ENCODE peak calls at places on chromosome 14, in five cellular contexts. K is esophagus squamous epithelium, Y is psoas muscle, H is Peyer's patch, E is lower leg skin. Q is an unnamed sample.

GRCh38 chr14:85607571-85608219 is 77.8 kb downstream of the FLRT2 start:
- DNase-seq in K (no peak), Y (no peak), H (no peak), E (no peak), Q (no peak)

GRCh38 chr14:105197274-105197673 is 16.2 kb upstream of the NUDT14 start:
- DNase-seq in K (no peak), Y (no peak), H (no peak), E (no peak), Q (no peak)

GRCh38 chr14:89977668-89978067 is 21.9 kb downstream of the TDP1 start:
- DNase-seq in K (no peak), Y (no peak), H (no peak), E (no peak), Q (no peak)

GRCh38 chr14:68145539-68145938 is 326.0 kb downstream of the RAD51B start:
- DNase-seq in K (no peak), Y (no peak), H (no peak), E (no peak), Q (no peak)

GRCh38 chr14:95835331-95835730 is 41.3 kb upstream of the TUNAR start:
- DNase-seq in K (no peak), Y (no peak), H (no peak), E (no peak), Q (no peak)

GRCh38 chr14:81127785-81128184 is 93.0 kb downstream of the GTF2A1 start:
- DNase-seq in K (no peak), Y (no peak), H (no peak), E (no peak), Q (no peak)

GRCh38 chr14:91508105-91508504 is 2.0 kb downstream of the PPP4R3A start:
- DNase-seq in K (no peak), Y (no peak), H (no peak), E (no peak), Q (no peak)

GRCh38 chr14:104436741-104437701 is 142.5 kb upstream of the C14orf180 start:
- DNase-seq in K (no peak), Y (no peak), H (no peak), E (peak; percentile 84), Q (no peak)

GRCh38 chr14:91400696-91401095 is 16.9 kb downstream of the CCDC88C start:
- DNase-seq in K (no peak), Y (no peak), H (no peak), E (no peak), Q (no peak)

GRCh38 chr14:51581017-51581881 is 70.5 kb upstream of the FRMD6 start:
- DNase-seq in K (no peak), Y (no peak), H (no peak), E (no peak), Q (no peak)

GRCh38 chr14:37599527-37600368 is 4.3 kb downstream of the TTC6 start:
- DNase-seq in K (no peak), Y (no peak), H (no peak), E (no peak), Q (no peak)
- TF ChIP-seq CTCF in K (no peak), Y (no peak), H (no peak), E (no peak), Q (no peak)

GRCh38 chr14:101813833-101814232 is 52.3 kb downstream of the PPP2R5C start:
- DNase-seq in K (no peak), Y (no peak), H (no peak), E (no peak), Q (no peak)

GRCh38 chr14:101813171-101813759 is 51.8 kb downstream of the PPP2R5C start:
- DNase-seq in K (no peak), Y (peak; percentile 53), H (no peak), E (no peak), Q (no peak)

GRCh38 chr14:101817511-101818001 is 56.0 kb downstream of the PPP2R5C start:
- DNase-seq in K (no peak), Y (no peak), H (no peak), E (no peak), Q (no peak)

GRCh38 chr14:101815994-101816393 is 54.5 kb downstream of the PPP2R5C start:
- DNase-seq in K (no peak), Y (no peak), H (no peak), E (no peak), Q (no peak)

DNA sequence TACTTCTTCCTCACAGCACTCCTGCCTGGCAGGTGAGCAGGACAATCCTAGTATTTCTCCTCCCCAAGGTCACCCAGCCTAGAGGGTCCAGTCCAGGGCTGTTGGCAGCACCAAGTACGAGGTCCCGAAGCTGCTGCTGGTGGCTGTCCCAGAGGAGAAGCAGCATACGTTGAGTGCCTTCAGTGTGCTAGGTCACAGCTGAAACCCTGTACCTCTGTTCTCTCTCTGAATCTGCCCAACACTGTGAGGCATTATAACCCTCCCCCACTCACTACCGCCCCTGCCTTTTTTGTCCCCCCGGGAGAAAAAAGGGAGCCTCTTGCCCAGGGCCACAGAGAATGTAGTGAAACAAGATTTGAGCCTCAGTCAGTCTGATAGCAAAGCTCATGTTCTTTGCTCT is 53.4 kb downstream of the PPP2R5C start:
- DNase-seq in K (no peak), Y (no peak), H (no peak), E (no peak), Q (no peak)
- H3K4me3 ChIP-seq in K (no peak overlapping the region), Y (no peak overlapping the region), H (no peak overlapping the region), E (no peak overlapping the region), Q (no peak overlapping the region)

GRCh38 chr14:53536446-53536845 is 383.3 kb upstream of the DDHD1 start:
- DNase-seq in K (no peak), Y (no peak), H (no peak), E (no peak), Q (no peak)
- TF ChIP-seq CTCF in K (no peak), Y (no peak), H (no peak), E (no peak), Q (no peak)

GRCh38 chr14:22509751-22510300 is 79.2 kb downstream of the DAD1 start:
- DNase-seq in K (no peak), Y (no peak), H (no peak), E (no peak), Q (peak; percentile 44)
- H3K4me3 ChIP-seq in K (no peak overlapping the region), Y (no peak overlapping the region), H (no peak overlapping the region), E (no peak overlapping the region), Q (peak overlapping the region; percentile 61)

GRCh38 chr14:23481992-23482813 is 12.7 kb downstream of the NGDN start:
- DNase-seq in K (no peak), Y (no peak), H (no peak), E (no peak), Q (no peak)

GRCh38 chr14:23481362-23481970 is 12.0 kb downstream of the NGDN start:
- DNase-seq in K (no peak), Y (no peak), H (no peak), E (no peak), Q (no peak)

GRCh38 chr14:23485311-23485710 is 15.8 kb downstream of the NGDN start:
- DNase-seq in K (no peak), Y (no peak), H (no peak), E (no peak), Q (no peak)

GRCh38 chr14:23482814-23483128 is 13.3 kb downstream of the NGDN start:
- DNase-seq in K (no peak), Y (no peak), H (no peak), E (no peak), Q (no peak)

DNA sequence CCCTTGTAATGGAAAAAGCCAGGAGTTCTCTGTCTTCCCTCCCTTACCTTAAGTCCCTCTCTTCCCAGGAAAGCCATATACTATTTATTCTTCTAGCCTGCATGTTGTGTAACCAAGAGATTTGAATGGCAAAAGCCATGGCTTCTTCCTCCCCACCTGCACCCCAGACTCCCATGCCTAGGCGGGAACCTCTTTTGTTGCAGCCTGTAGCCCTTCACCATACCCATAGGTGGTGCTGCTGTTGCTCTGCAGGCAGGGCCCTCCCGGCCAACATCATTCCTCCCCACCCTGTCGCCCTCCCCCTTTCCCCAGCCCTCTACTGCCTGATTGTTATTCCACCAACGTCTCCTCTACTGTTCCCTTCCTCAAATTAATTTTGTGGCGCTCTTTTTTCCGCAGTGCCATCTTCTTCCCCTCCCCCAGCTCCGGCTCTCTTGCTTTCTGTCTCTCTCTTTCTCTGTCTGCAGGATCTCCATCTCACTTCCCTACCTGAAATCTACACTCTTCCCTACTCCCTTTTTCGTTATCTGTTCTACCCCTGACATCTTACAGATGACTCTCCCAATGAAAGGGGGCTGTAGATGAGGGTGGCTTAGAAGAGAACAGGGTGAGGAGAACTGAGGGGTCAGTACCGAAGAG is 13.8 kb downstream of the NGDN start:
- DNase-seq in K (no peak), Y (no peak), H (no peak), E (no peak), Q (no peak)
- TF ChIP-seq CTCF in K (no peak), Y (no peak), H (no peak), E (no peak), Q (peak; percentile 59)

DNA sequence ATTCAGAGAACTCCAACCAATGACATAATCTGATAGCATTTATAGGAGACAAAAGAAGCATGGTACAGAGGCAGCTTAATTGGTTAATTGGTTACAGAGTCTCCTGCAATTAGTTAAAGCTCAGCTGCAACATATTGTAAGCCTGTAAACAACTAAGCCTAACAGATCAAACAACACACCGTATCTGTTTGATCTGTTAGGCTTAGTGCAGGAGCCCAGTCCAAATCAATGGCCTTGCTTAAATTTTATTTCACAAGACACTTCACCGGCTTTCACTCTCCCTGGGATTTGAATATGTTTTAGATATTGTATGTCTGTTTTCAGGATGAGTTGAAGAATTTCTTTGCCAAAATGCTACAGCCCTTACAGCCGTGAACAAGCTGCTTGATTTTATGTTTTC is 5.4 kb upstream of the RNASE1 start:
- DNase-seq in K (no peak), Y (no peak), H (no peak), E (no peak), Q (no peak)
- H3K4me3 ChIP-seq in K (no peak overlapping the region), Y (no peak overlapping the region), H (no peak overlapping the region), E (no peak overlapping the region), Q (no peak overlapping the region)

DNA sequence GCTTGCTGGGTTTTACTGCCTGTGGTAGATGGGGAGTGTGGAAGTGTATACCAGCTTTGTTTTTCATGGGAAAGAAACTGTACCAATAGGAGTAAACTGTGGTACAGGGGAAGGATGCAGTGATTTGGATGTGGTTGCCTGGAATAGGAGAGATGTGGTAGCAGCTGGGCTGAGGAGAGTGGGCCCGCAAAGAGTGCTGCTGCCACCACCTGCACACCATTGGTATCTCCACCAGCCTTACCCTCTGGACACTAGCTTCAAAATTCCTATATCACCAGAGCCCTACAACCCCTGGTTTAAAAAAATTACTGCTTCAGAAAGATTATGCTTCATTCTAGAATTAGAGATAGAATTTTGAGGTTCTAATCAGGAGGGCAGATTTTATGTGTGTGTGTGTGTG is 53.6 kb downstream of the AKAP6 start:
- DNase-seq in K (no peak), Y (no peak), H (no peak), E (no peak), Q (no peak)
- TF ChIP-seq CTCF in K (peak; percentile 38), Y (no peak), H (no peak), E (no peak), Q (peak; percentile 37)

GRCh38 chr14:74834682-74835392 is 41.1 kb downstream of the PROX2 start:
- DNase-seq in K (no peak), Y (no peak), H (no peak), E (no peak), Q (no peak)

GRCh38 chr14:74826574-74826973 is 49.4 kb downstream of the PROX2 start:
- DNase-seq in K (no peak), Y (no peak), H (no peak), E (no peak), Q (no peak)

GRCh38 chr14:74825008-74825407 is 50.9 kb downstream of the PROX2 start:
- DNase-seq in K (no peak), Y (no peak), H (no peak), E (no peak), Q (no peak)

DNA sequence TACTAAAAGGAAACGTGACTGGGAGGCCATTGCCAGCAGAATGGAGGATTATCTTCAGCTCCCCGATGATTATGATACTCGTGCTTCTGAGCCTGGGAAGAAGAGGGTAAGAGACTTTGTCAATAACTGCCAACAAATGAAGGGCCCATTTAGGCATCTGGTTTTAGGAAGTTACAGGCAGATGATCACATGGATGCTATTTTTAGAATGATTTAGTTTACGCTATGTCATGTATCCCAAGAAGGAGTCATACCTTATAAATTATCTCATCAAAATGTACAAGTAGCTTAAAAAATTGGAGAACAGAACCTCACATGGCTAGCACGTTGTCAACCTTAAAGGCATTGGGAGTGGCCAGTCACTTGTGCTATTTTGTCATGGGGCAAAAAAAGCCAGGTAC is 46.7 kb downstream of the PROX2 start:
- DNase-seq in K (no peak), Y (no peak), H (no peak), E (no peak), Q (no peak)
- H3K4me3 ChIP-seq in K (no peak overlapping the region), Y (no peak overlapping the region), H (no peak overlapping the region), E (no peak overlapping the region), Q (no peak overlapping the region)